ENCODE peak calls at places on chromosomes 4 and X, in eight cellular contexts. P, A, C, V, N, Q, D and X are unnamed samples.

GRCh38 chrX:37726346-37726745 is 40.8 kb downstream of the XK start:
- DNase-seq in P (no peak), A (no peak), C (no peak), V (no peak), N (no peak), Q (no peak), D (no peak), X (no peak)

GRCh38 chr4:139786494-139787354 is 121.1 kb downstream of the MGST2 start:
- DNase-seq in P (no peak), A (no peak), C (no peak), V (no peak), N (no peak), Q (no peak), D (no peak), X (no peak)

GRCh38 chr4:130808492-130808891 is 1712.5 kb downstream of the C4orf33 start:
- DNase-seq in P (no peak), A (peak; percentile 40), C (no peak), V (no peak), N (no peak), Q (no peak), D (no peak), X (peak; percentile 5)

GRCh38 chrX:144840616-144841015 is 406.7 kb upstream of the SPANXN1 start:
- DNase-seq in P (no peak), A (peak; percentile 28), C (no peak), V (no peak), N (no peak), Q (no peak), D (no peak), X (peak; percentile 26)

GRCh38 chr4:10198365-10198764 is 81.8 kb upstream of the WDR1 start:
- DNase-seq in P (no peak), A (no peak), C (no peak), V (no peak), N (no peak), Q (no peak), D (no peak), X (no peak)

GRCh38 chr4:107997001-107997788 is 7.5 kb downstream of the HADH start:
- DNase-seq in P (no peak), A (peak; percentile 60), C (no peak), V (no peak), N (no peak), Q (peak; percentile 28), D (peak; percentile 85), X (peak; percentile 65)

GRCh38 chr4:71074452-71075299 is 81.2 kb downstream of the DCK start:
- DNase-seq in P (no peak), A (peak; percentile 5), C (no peak), V (no peak), N (no peak), Q (no peak), D (no peak), X (peak; percentile 13)

GRCh38 chrX:30713061-30713525 is 59.9 kb downstream of the GK start:
- DNase-seq in P (peak; percentile 62), A (peak; percentile 72), C (peak; percentile 55), V (no peak), N (peak; percentile 48), Q (peak; percentile 34), D (no peak), X (peak; percentile 78)

GRCh38 chr4:34771632-34772031 is 1472.7 kb downstream of the ARAP2 start:
- DNase-seq in P (no peak), A (no peak), C (no peak), V (no peak), N (no peak), Q (no peak), D (no peak), X (no peak)

GRCh38 chr4:8215001-8215427 is 15.9 kb downstream of the SH3TC1 start:
- DNase-seq in P (no peak), A (peak; percentile 91), C (no peak), V (no peak), N (no peak), Q (no peak), D (peak; percentile 48), X (peak; percentile 69)

GRCh38 chr4:48065587-48066052 is 49.0 kb downstream of the NIPAL1 start:
- DNase-seq in P (peak; percentile 69), A (no peak), C (peak; percentile 32), V (no peak), N (no peak), Q (no peak), D (no peak), X (no peak)

DNA sequence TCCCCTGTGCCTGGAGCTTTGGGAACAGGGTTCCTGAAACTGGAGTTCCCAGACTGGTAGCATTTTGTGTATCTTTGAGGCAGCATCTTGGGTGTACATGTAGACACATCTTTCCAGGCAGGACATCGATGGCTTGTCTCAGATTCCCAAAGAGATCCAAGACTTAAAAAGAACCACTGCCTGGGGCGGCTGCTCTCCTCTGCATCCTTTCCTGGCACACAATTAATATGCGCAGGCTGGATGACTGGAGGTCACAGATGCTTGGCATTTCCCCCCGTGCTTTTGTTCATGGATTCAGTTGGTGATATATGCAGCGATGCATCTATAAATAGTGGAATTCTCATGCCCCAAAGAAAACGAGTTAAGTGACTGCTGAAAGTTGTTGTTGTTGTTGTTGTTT is 80.5 kb downstream of the CLDN34 start:
- DNase-seq in P (no peak), A (no peak), C (no peak), V (no peak), N (no peak), Q (no peak), D (no peak), X (no peak)
- TF ChIP-seq CTCF in P (no peak), A (no peak), C (no peak), V (no peak), N (no peak), Q (no peak), D (no peak), X (no peak)

GRCh38 chr4:177446571-177446970 is 4.3 kb upstream of the AGA start:
- DNase-seq in P (no peak), A (no peak), C (no peak), V (no peak), N (no peak), Q (no peak), D (no peak), X (no peak)

GRCh38 chr4:177442623-177443155 is 452 bp upstream of the AGA start:
- DNase-seq in P (peak; percentile 23), A (no peak), C (peak; percentile 15), V (no peak), N (peak; percentile 12), Q (no peak), D (no peak), X (no peak)

GRCh38 chr4:177441061-177441802 is 1.0 kb downstream of the AGA start:
- DNase-seq in P (peak; percentile 26), A (peak; percentile 14), C (peak; percentile 31), V (no peak), N (peak; percentile 10), Q (peak; percentile 27), D (no peak), X (peak; percentile 53)

GRCh38 chr4:177444911-177445736 is 2.9 kb upstream of the AGA start:
- DNase-seq in P (no peak), A (no peak), C (no peak), V (no peak), N (no peak), Q (no peak), D (no peak), X (no peak)

DNA sequence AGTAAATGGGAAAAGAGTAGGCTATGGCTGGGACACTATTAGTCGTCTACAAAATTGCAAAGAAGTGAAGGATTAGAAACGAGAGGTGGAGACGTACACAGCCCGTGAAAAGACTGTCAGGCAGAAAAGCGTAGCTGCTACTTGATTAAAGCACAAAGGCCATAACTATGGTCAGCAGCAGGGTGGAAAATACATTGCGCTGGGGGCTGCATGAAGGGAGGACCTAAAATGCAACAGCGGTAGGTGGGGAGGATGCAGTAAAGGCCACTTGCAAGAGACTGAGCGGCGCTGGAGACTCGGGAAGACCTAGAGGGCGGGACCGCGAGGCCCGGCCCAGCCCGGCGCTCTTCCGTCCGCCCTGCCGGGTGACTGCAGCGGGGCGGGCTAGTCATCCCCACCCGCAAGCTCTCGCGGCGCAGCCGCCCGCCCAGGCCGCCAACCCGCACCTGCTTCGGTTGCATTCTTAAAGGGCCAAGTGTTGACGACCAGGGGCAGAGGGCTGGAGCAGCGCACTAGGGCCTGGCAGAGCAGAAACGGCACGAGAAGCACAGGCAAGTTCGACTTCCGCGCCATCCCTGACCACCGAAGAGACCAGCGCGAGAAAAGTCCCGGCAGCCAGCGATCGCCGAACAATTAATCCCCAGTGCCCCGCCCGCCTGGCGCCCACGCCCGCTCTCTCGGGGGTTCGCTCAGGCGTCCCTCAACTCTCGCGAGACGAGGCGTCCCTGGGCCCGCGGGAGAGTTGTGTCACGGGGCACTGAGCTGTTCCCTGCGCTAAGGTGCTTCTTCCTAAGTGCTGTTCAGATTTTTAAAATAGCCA is at the start of gene AGA:
- DNase-seq in P (peak; percentile 97), A (peak; percentile 96), C (peak; percentile 95), V (peak; percentile 92), N (peak; percentile 86), Q (peak; percentile 94), D (peak; percentile 68), X (peak; percentile 93)
- TF ChIP-seq CTCF in P (no peak), A (no peak), C (no peak), V (no peak), N (no peak), Q (no peak), D (no peak), X (no peak)

GRCh38 chr4:99879458-99879857 is 14.8 kb downstream of the LAMTOR3 start:
- DNase-seq in P (no peak), A (peak; percentile 14), C (no peak), V (no peak), N (no peak), Q (no peak), D (no peak), X (no peak)

GRCh38 chr4:99885687-99886086 is 8.5 kb downstream of the LAMTOR3 start:
- DNase-seq in P (no peak), A (no peak), C (no peak), V (no peak), N (no peak), Q (no peak), D (no peak), X (no peak)

GRCh38 chr4:99886146-99886545 is 8.1 kb downstream of the LAMTOR3 start:
- DNase-seq in P (no peak), A (peak; percentile 72), C (no peak), V (no peak), N (no peak), Q (no peak), D (no peak), X (peak; percentile 70)

GRCh38 chr4:99887837-99888236 is 6.4 kb downstream of the LAMTOR3 start:
- DNase-seq in P (no peak), A (peak; percentile 30), C (no peak), V (no peak), N (no peak), Q (no peak), D (no peak), X (peak; percentile 63)

GRCh38 chr4:99885063-99885664 is 9.1 kb downstream of the LAMTOR3 start:
- DNase-seq in P (peak; percentile 36), A (peak; percentile 54), C (peak; percentile 26), V (no peak), N (no peak), Q (no peak), D (no peak), X (peak; percentile 60)
- TF ChIP-seq CTCF in P (peak; percentile 55), A (peak; percentile 38), C (no peak), V (peak; percentile 67), N (peak; percentile 15), Q (no peak), D (peak; percentile 42), X (peak; percentile 43)

GRCh38 chr4:2241410-2242353 is at the start of the genes HAUS3 and POLN:
- DNase-seq in P (peak; percentile 98), A (peak; percentile 98), C (peak; percentile 100), V (peak; percentile 99), N (peak; percentile 98), Q (peak; percentile 96), D (peak; percentile 73), X (peak; percentile 97)
- TF ChIP-seq CTCF in P (no peak), A (peak; percentile 24), C (no peak), V (no peak), N (no peak), Q (no peak), D (no peak), X (no peak)